ENCODE peak calls at places on chromosome 2, in five cellular contexts. J, F, R, Y and C are unnamed samples.

GRCh38 chr2:134283701-134284100 is 29.8 kb downstream of the MGAT5 start:
- DNase-seq in R (no peak), F (no peak), J (no peak), Y (no peak), C (no peak)

GRCh38 chr2:123606631-123607030 is 418.5 kb upstream of the CNTNAP5 start:
- DNase-seq in J (no peak), R (no peak), F (peak; percentile 4), Y (no peak), C (no peak)

GRCh38 chr2:101690547-101691182 is 6.8 kb upstream of the MAP4K4 start:
- DNase-seq in J (no peak), Y (no peak), R (no peak), F (no peak), C (no peak)

GRCh38 chr2:70044290-70045040 is 42.8 kb upstream of the PCBP1 start:
- DNase-seq in F (no peak), R (no peak), Y (no peak), J (no peak), C (no peak)

GRCh38 chr2:120589782-120590608 is 145.7 kb upstream of the GLI2 start:
- DNase-seq in J (no peak), R (no peak), F (peak; percentile 59), Y (no peak), C (no peak)

GRCh38 chr2:36245632-36246031 is 109.9 kb upstream of the CRIM1 start:
- DNase-seq in R (no peak), Y (no peak), F (no peak), J (no peak), C (no peak)

GRCh38 chr2:172307800-172308199 is 119.6 kb upstream of the ITGA6 start:
- DNase-seq in J (peak; percentile 63), R (no peak), F (no peak), Y (no peak), C (no peak)

GRCh38 chr2:216849987-216850386 is 9.9 kb downstream of the TNP1 start:
- DNase-seq in Y (peak; percentile 24), F (peak; percentile 51), J (peak; percentile 82), R (no peak), C (no peak)

GRCh38 chr2:10271509-10271908 is 31.2 kb upstream of the HPCAL1 start:
- DNase-seq in R (no peak), Y (no peak), J (no peak), F (no peak), C (peak; percentile 33)

GRCh38 chr2:222877556-222878278 is 16.9 kb downstream of the ACSL3 start:
- DNase-seq in J (no peak), F (no peak), R (no peak), Y (no peak), C (no peak)

GRCh38 chr2:239905884-239906654 is 119.1 kb downstream of the NDUFA10 start:
- DNase-seq in F (no peak), J (no peak), Y (no peak), R (no peak), C (peak; percentile 22)

GRCh38 chr2:206875701-206876100 is 63.6 kb upstream of the CPO start:
- DNase-seq in F (no peak), J (no peak), Y (no peak), R (no peak), C (no peak)

GRCh38 chr2:127365211-127365643 is 22.5 kb downstream of the MAP3K2 start:
- DNase-seq in J (no peak), R (peak; percentile 5), F (no peak), Y (no peak), C (peak; percentile 48)

GRCh38 chr2:71299507-71299906 is 32.1 kb upstream of the ZNF638 start:
- DNase-seq in F (peak; percentile 31), J (no peak), Y (no peak), R (peak; percentile 47), C (no peak)

GRCh38 chr2:44197806-44198205 is 29.1 kb downstream of the PPM1B start:
- DNase-seq in F (no peak), R (no peak), Y (no peak), J (no peak), C (no peak)

GRCh38 chr2:240620859-240621258 is 4.4 kb upstream of the GPR35 start:
- DNase-seq in R (no peak), F (no peak), Y (no peak), J (peak; percentile 6), C (no peak)

GRCh38 chr2:241112046-241112445 is 10.0 kb upstream of the MTERF4 start:
- DNase-seq in Y (no peak), F (no peak), R (no peak), J (no peak), C (no peak)

GRCh38 chr2:39902103-39902502 is 123.0 kb upstream of the THUMPD2 start:
- DNase-seq in F (no peak), J (no peak), R (no peak), Y (no peak), C (no peak)

GRCh38 chr2:188369365-188369764 is 77.7 kb downstream of the GULP1 start:
- DNase-seq in F (peak; percentile 44), Y (no peak), R (peak; percentile 66), J (peak; percentile 26), C (peak; percentile 69)

GRCh38 chr2:174984561-174984960 is 20.6 kb downstream of the CHN1 start:
- DNase-seq in J (no peak), R (no peak), Y (no peak), F (no peak), C (no peak)

GRCh38 chr2:30222031-30222430 is 9.3 kb upstream of the LBH start:
- DNase-seq in Y (no peak), F (no peak), J (no peak), R (no peak), C (no peak)

GRCh38 chr2:118403658-118404451 is 315.6 kb downstream of the INSIG2 start:
- DNase-seq in J (no peak), R (no peak), Y (no peak), F (peak; percentile 36), C (no peak)